ENCODE peak calls at places on chromosomes 7 and 10, in five cellular contexts. Q, N, K, J and R are unnamed samples.

GRCh38 chr10:89414879-89415821 is 782 bp downstream of the IFIT5 start:
- DNase-seq in N (peak), Q (peak), J (peak), K (peak), R (peak)

GRCh38 chr7:134900430-134900876 is 85.9 kb upstream of the AGBL3 start:
- DNase-seq in K (no peak), N (no peak), Q (no peak), J (no peak), R (no peak)

GRCh38 chr7:39271386-39271785 is 293.7 kb downstream of the POU6F2 start:
- DNase-seq in J (no peak), Q (peak), K (peak), N (peak), R (no peak)

GRCh38 chr10:95447733-95448132 is 113.4 kb downstream of the SORBS1 start:
- DNase-seq in Q (no peak), K (no peak), N (no peak), J (no peak), R (no peak)

GRCh38 chr7:96786261-96786997 is 76.8 kb upstream of the SEM1 start:
- DNase-seq in N (no peak), Q (no peak), K (no peak), J (no peak), R (no peak)

GRCh38 chr7:37495574-37496184 is 47.0 kb upstream of the ELMO1 start:
- DNase-seq in N (no peak), J (peak), K (no peak), Q (no peak), R (peak)

GRCh38 chr7:45088821-45089313 is at the start of gene NACAD:
- DNase-seq in Q (no peak), K (peak), N (peak), J (no peak), R (peak)

GRCh38 chr7:38283107-38283506 is 9.7 kb upstream of the TARP start:
- DNase-seq in Q (no peak), K (no peak), N (no peak), J (peak), R (no peak)

GRCh38 chr7:32062150-32062549 is 8.1 kb downstream of the PDE1C start:
- DNase-seq in K (peak), Q (no peak), N (peak), J (peak), R (peak)

GRCh38 chr7:73769481-73770001 is 529 bp downstream of the CLDN3 start:
- DNase-seq in J (no peak), K (no peak), Q (no peak), N (no peak), R (no peak)

GRCh38 chr7:33054261-33054964 is 8.2 kb downstream of the NT5C3A start:
- DNase-seq in Q (no peak), K (no peak), N (no peak), J (peak), R (no peak)

GRCh38 chr10:127908106-127908957 is 1.4 kb downstream of the PTPRE start:
- DNase-seq in K (peak), J (no peak), Q (no peak), N (no peak), R (no peak)

GRCh38 chr7:50667789-50668226 is 102.6 kb upstream of the DDC start:
- DNase-seq in K (no peak), Q (no peak), J (no peak), N (no peak), R (no peak)

GRCh38 chr10:86207226-86207625 is 159.4 kb downstream of the GRID1 start:
- DNase-seq in K (peak), N (no peak), J (no peak), Q (no peak), R (no peak)

GRCh38 chr7:43522406-43523156 is 60.3 kb upstream of the STK17A start:
- DNase-seq in N (no peak), K (no peak), Q (no peak), J (no peak), R (no peak)

GRCh38 chr10:92419740-92420553 is 129.0 kb downstream of the MARCHF5 start:
- DNase-seq in Q (no peak), K (peak), N (peak), J (no peak), R (peak)

GRCh38 chr10:103487396-103487708 is 6.2 kb upstream of the NEURL1 start:
- DNase-seq in N (no peak), K (no peak), Q (no peak), J (no peak), R (no peak)

GRCh38 chr7:121595949-121596692 is 200.0 kb upstream of the FAM3C start:
- DNase-seq in J (no peak), K (no peak), Q (no peak), N (no peak), R (no peak)

GRCh38 chr7:29359480-29360093 is 165.0 kb downstream of the CHN2 start:
- DNase-seq in N (no peak), K (no peak), Q (no peak), J (no peak), R (no peak)

GRCh38 chr10:17335065-17335464 is 107.0 kb downstream of the VIM start:
- DNase-seq in N (no peak), Q (no peak), K (no peak), J (no peak), R (no peak)

GRCh38 chr10:88253-88652 is 39.2 kb upstream of the TUBB8 start:
- DNase-seq in N (peak), K (no peak), Q (no peak), J (peak), R (no peak)

GRCh38 chr7:34208878-34209621 is 303.7 kb downstream of the BMPER start:
- DNase-seq in J (no peak), Q (no peak), N (no peak), K (no peak), R (no peak)

GRCh38 chr7:132536646-132537395 is 39.4 kb downstream of the PLXNA4 start:
- DNase-seq in Q (no peak), J (no peak), K (no peak), N (no peak), R (no peak)

GRCh38 chr10:60944159-60944909 is at the start of gene RHOBTB1:
- DNase-seq in K (peak), Q (peak), N (peak), J (no peak), R (peak)

GRCh38 chr7:129781128-129781855 is 169.8 kb downstream of the NRF1 start:
- DNase-seq in Q (no peak), N (no peak), K (no peak), J (peak), R (peak)

GRCh38 chr7:55516399-55516798 is 55.9 kb downstream of the VOPP1 start:
- DNase-seq in N (no peak), K (no peak), J (no peak), Q (no peak), R (no peak)

GRCh38 chr7:55518836-55519235 is 53.5 kb downstream of the VOPP1 start:
- DNase-seq in N (no peak), Q (no peak), J (no peak), K (no peak), R (no peak)

GRCh38 chr7:55515569-55516279 is 56.6 kb downstream of the VOPP1 start:
- DNase-seq in N (no peak), J (no peak), Q (no peak), K (no peak), R (no peak)

GRCh38 chr7:55517936-55518689 is 54.2 kb downstream of the VOPP1 start:
- DNase-seq in N (no peak), K (no peak), Q (no peak), J (no peak), R (no peak)

GRCh38 chr7:55517191-55517633 is 55.1 kb downstream of the VOPP1 start:
- DNase-seq in Q (no peak), N (no peak), J (no peak), K (no peak), R (no peak)
- TF ChIP-seq POLR2A in Q (no peak), N (no peak), J (no peak), K (no peak), R (no peak)

DNA sequence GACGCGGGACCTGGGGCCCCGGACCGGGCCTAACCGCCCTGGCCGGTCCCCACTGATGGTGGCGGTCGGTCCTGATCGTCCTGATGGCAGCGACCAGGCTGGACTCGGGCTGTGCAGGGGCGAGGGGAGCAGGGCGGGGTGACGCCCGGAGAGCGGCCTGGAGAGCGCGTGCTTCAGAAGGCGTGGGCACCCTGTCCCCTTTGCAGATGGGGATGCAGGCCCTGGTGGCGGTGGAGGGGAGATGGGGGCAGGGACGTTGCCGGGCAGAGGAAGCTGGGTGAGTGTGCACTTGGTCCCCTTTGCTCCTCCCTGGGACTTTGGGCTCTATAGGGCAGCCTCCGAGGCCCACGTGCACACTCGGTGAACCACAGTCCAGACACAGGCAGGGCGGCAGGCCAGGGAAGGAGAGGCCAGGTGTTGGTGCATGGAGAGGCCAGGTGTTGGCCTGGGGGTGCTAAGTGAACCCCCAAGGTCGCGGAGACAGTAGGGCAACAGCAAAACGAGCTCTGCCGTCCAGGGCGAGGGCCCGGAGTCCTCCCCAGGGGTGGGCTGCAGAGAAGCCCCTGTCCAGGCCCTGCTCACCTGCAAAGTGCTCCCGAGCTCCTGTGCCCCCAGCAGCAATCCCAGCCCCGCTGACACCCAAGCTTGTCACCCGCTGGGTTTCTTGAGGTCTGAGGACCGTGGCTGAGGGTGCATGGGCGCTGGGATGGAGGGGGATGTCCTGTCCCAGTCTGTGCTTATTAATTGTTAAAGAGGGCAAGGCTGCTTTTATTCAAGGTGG is 42.3 kb upstream of the FAM20C start:
- DNase-seq in K (peak), Q (peak), J (peak), N (peak), R (peak)
- TF ChIP-seq POLR2A in K (no peak), Q (no peak), J (no peak), N (no peak), R (no peak)

GRCh38 chr10:12348870-12349627 is at the start of gene CAMK1D:
- DNase-seq in J (peak), N (peak), Q (peak), K (peak), R (peak)
- TF ChIP-seq POLR2A in J (no peak), N (no peak), Q (no peak), K (peak), R (no peak)

DNA sequence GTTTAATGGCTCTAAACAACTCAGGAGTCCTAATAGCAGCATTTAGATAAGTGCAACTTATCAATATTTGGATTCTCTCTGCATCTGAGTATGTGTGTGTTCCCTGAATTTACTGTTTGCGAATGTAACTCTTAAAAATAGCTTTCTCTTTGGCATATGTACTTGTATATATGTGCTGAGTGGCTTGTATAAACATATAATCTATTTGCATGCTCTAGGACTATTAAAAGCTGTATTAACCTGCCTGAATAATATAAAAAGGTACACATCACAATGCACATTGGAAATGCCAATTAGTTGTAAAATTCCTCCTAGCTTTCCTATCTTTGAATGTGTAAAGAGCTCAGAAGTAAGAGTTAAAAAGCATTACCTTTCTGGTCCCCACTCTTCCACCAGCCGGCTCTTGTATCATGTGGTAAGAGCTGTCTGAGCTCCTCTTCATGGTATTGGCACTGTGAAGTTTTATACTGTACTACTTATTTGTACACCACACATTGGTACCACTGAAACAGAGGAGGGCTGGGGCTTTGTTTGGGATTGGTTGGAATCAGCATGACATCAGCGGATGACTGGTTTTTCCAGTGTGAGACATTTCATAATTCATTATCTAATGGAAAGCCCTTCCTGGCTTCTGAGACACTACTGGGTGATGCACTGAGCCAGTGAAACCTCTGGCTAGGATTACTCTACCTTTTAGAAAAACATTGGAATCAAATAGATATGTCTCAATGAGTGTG is at the start of gene INHBA:
- DNase-seq in K (no peak), Q (no peak), N (no peak), J (no peak), R (no peak)
- TF ChIP-seq POLR2A in K (no peak), Q (no peak), N (no peak), J (no peak), R (no peak)

GRCh38 chr7:143382791-143383641 is 1.9 kb downstream of the ZYX start:
- DNase-seq in J (no peak), Q (no peak), K (peak), N (no peak), R (no peak)
- TF ChIP-seq POLR2A in J (no peak), Q (no peak), K (no peak), N (no peak), R (no peak)

GRCh38 chr10:113958631-113959382 is 84.9 kb upstream of the ADRB1 start:
- DNase-seq in Q (no peak), N (peak), K (no peak), J (peak), R (no peak)

GRCh38 chr10:113960617-113961260 is 82.9 kb upstream of the ADRB1 start:
- DNase-seq in N (peak), K (no peak), Q (no peak), J (peak), R (no peak)

GRCh38 chr10:113961261-113961938 is 82.3 kb upstream of the ADRB1 start:
- DNase-seq in Q (no peak), N (no peak), J (peak), K (no peak), R (no peak)

GRCh38 chr10:113957013-113957412 is 86.7 kb upstream of the ADRB1 start:
- DNase-seq in N (no peak), K (no peak), J (no peak), Q (no peak), R (no peak)

DNA sequence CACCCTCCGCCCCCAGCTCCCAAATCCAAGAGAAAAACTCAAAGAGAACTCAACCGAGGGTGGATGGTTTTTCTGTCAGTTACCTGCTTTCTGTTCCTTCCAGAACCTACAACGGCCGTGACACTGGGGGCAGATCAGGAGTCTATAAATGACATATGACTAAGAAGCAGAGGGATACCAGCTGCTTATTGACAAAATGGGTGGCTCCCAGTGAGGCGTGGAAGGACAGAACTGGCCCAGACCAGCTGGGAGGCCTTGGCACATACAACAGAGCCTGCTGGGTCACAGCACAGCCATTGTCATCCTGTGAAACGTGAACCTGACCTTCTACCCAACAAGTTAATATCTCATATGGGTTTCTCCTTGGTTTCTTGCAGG is 84.3 kb upstream of the ADRB1 start:
- DNase-seq in N (peak), J (no peak), K (no peak), Q (no peak), R (no peak)
- TF ChIP-seq POLR2A in N (no peak), J (no peak), K (peak), Q (no peak), R (no peak)

GRCh38 chr10:50619882-50620281 is 3.9 kb downstream of the SGMS1 start:
- DNase-seq in N (no peak), K (no peak), Q (no peak), J (no peak), R (no peak)

GRCh38 chr10:50622497-50623298 is 1.1 kb downstream of the SGMS1 start:
- DNase-seq in J (peak), K (peak), Q (no peak), N (peak), R (peak)

GRCh38 chr10:50620899-50621298 is 2.9 kb downstream of the SGMS1 start:
- DNase-seq in J (no peak), Q (no peak), K (no peak), N (no peak), R (no peak)

GRCh38 chr10:50623299-50624153 is at the start of gene SGMS1:
- DNase-seq in Q (peak), N (peak), J (peak), K (peak), R (peak)

GRCh38 chr10:50621981-50622496 is 1.7 kb downstream of the SGMS1 start:
- DNase-seq in J (peak), K (peak), N (peak), Q (peak), R (peak)
- TF ChIP-seq POLR2A in J (no peak), K (no peak), N (no peak), Q (no peak), R (peak)